ENCODE peak calls at places on chromosomes 16 and 17, in eight cellular contexts. One of them, this sample, is unnamed.

GRCh38 chr17:40980117-40980516 is 4.0 kb downstream of the KRT40 start:
- ATAC-seq in Panc1: no peak
- ATAC-seq in body of pancreas: no peak
- ATAC-seq in CD4-positive, alpha-beta T cell: no peak
- ATAC-seq in Right ventricle myocardium inferior: no peak
- ATAC-seq in left cardiac atrium: no peak
- ATAC-seq in heart left ventricle: no peak
- ATAC-seq in B cell: no peak
- ATAC-seq in this sample: no peak

GRCh38 chr16:4663756-4664465 is 29.5 kb upstream of the NUDT16L1 start:
- ATAC-seq in body of pancreas: no peak
- ATAC-seq in Panc1: no peak
- ATAC-seq in CD4-positive, alpha-beta T cell: no peak
- ATAC-seq in left cardiac atrium: peak; percentile 24
- ATAC-seq in Right ventricle myocardium inferior: peak; percentile 46
- ATAC-seq in heart left ventricle: peak; percentile 27
- ATAC-seq in B cell: no peak
- ATAC-seq in this sample: no peak

GRCh38 chr16:26569793-26570192 is 496.9 kb upstream of the C16orf82 start:
- ATAC-seq in Panc1: peak; percentile 82
- ATAC-seq in B cell: no peak
- ATAC-seq in heart left ventricle: no peak
- ATAC-seq in Right ventricle myocardium inferior: no peak
- ATAC-seq in CD4-positive, alpha-beta T cell: no peak
- ATAC-seq in left cardiac atrium: no peak
- ATAC-seq in body of pancreas: no peak
- ATAC-seq in this sample: peak; percentile 34

GRCh38 chr16:27642753-27643152 is 92.8 kb downstream of the KATNIP start:
- ATAC-seq in left cardiac atrium: no peak
- ATAC-seq in Panc1: peak; percentile 61
- ATAC-seq in heart left ventricle: no peak
- ATAC-seq in CD4-positive, alpha-beta T cell: no peak
- ATAC-seq in body of pancreas: no peak
- ATAC-seq in Right ventricle myocardium inferior: no peak
- ATAC-seq in B cell: no peak
- ATAC-seq in this sample: no peak

GRCh38 chr17:33494156-33494555 is 201.1 kb upstream of the ASIC2 start:
- ATAC-seq in body of pancreas: no peak
- ATAC-seq in Panc1: no peak
- ATAC-seq in CD4-positive, alpha-beta T cell: no peak
- ATAC-seq in Right ventricle myocardium inferior: no peak
- ATAC-seq in heart left ventricle: no peak
- ATAC-seq in B cell: no peak
- ATAC-seq in left cardiac atrium: no peak
- ATAC-seq in this sample: no peak

GRCh38 chr17:73950515-73950914 is 253.0 kb upstream of the RPL38 start:
- ATAC-seq in heart left ventricle: no peak
- ATAC-seq in Right ventricle myocardium inferior: no peak
- ATAC-seq in Panc1: peak; percentile 51
- ATAC-seq in left cardiac atrium: no peak
- ATAC-seq in B cell: no peak
- ATAC-seq in body of pancreas: peak; percentile 6
- ATAC-seq in CD4-positive, alpha-beta T cell: no peak
- ATAC-seq in this sample: no peak

GRCh38 chr17:7388856-7389255 is 5.5 kb downstream of the PLSCR3 start:
- ATAC-seq in Right ventricle myocardium inferior: no peak
- ATAC-seq in Panc1: no peak
- ATAC-seq in heart left ventricle: no peak
- ATAC-seq in body of pancreas: no peak
- ATAC-seq in left cardiac atrium: no peak
- ATAC-seq in B cell: no peak
- ATAC-seq in CD4-positive, alpha-beta T cell: no peak
- ATAC-seq in this sample: no peak

GRCh38 chr16:2242598-2242997 is 6.4 kb downstream of the DNASE1L2 start:
- ATAC-seq in left cardiac atrium: no peak
- ATAC-seq in heart left ventricle: no peak
- ATAC-seq in B cell: no peak
- ATAC-seq in CD4-positive, alpha-beta T cell: no peak
- ATAC-seq in Panc1: no peak
- ATAC-seq in body of pancreas: no peak
- ATAC-seq in Right ventricle myocardium inferior: no peak
- ATAC-seq in this sample: no peak

GRCh38 chr17:12637015-12637414 is 28.7 kb upstream of the MYOCD start:
- ATAC-seq in Right ventricle myocardium inferior: no peak
- ATAC-seq in body of pancreas: no peak
- ATAC-seq in CD4-positive, alpha-beta T cell: no peak
- ATAC-seq in left cardiac atrium: no peak
- ATAC-seq in Panc1: no peak
- ATAC-seq in B cell: no peak
- ATAC-seq in heart left ventricle: peak; percentile 52
- ATAC-seq in this sample: no peak

GRCh38 chr17:73316919-73317505 is 5.2 kb upstream of the CDC42EP4 start:
- ATAC-seq in heart left ventricle: peak; percentile 7
- ATAC-seq in Panc1: no peak
- ATAC-seq in body of pancreas: no peak
- ATAC-seq in Right ventricle myocardium inferior: no peak
- ATAC-seq in CD4-positive, alpha-beta T cell: no peak
- ATAC-seq in B cell: peak; percentile 79
- ATAC-seq in left cardiac atrium: peak; percentile 80
- ATAC-seq in this sample: no peak

GRCh38 chr17:70499067-70499786 is 329.9 kb downstream of the KCNJ2 start:
- ATAC-seq in B cell: no peak
- ATAC-seq in left cardiac atrium: no peak
- ATAC-seq in Panc1: no peak
- ATAC-seq in CD4-positive, alpha-beta T cell: no peak
- ATAC-seq in Right ventricle myocardium inferior: peak; percentile 39
- ATAC-seq in body of pancreas: no peak
- ATAC-seq in heart left ventricle: peak; percentile 55
- ATAC-seq in this sample: no peak

GRCh38 chr16:2196162-2196980 is at the start of gene CASKIN1:
- ATAC-seq in Right ventricle myocardium inferior: no peak
- ATAC-seq in body of pancreas: peak; percentile 9
- ATAC-seq in Panc1: peak; percentile 63
- ATAC-seq in heart left ventricle: no peak
- ATAC-seq in CD4-positive, alpha-beta T cell: peak; percentile 50
- ATAC-seq in left cardiac atrium: peak; percentile 50
- ATAC-seq in B cell: peak; percentile 41
- ATAC-seq in this sample: peak; percentile 36

GRCh38 chr17:49677933-49678847 is at the start of gene SPOP:
- ATAC-seq in CD4-positive, alpha-beta T cell: peak; percentile 88
- ATAC-seq in left cardiac atrium: peak; percentile 98
- ATAC-seq in B cell: peak; percentile 91
- ATAC-seq in body of pancreas: peak; percentile 98
- ATAC-seq in heart left ventricle: peak; percentile 99
- ATAC-seq in Panc1: peak; percentile 97
- ATAC-seq in Right ventricle myocardium inferior: peak; percentile 98
- ATAC-seq in this sample: peak; percentile 96

GRCh38 chr17:19646788-19647696 is 1.5 kb upstream of the ALDH3A2 start:
- ATAC-seq in B cell: no peak
- ATAC-seq in CD4-positive, alpha-beta T cell: no peak
- ATAC-seq in Panc1: peak; percentile 6
- ATAC-seq in body of pancreas: no peak
- ATAC-seq in heart left ventricle: no peak
- ATAC-seq in left cardiac atrium: no peak
- ATAC-seq in Right ventricle myocardium inferior: no peak
- ATAC-seq in this sample: no peak

GRCh38 chr17:67441052-67441738 is 64.1 kb downstream of the PITPNC1 start:
- ATAC-seq in B cell: peak; percentile 56
- ATAC-seq in body of pancreas: no peak
- ATAC-seq in Right ventricle myocardium inferior: peak; percentile 36
- ATAC-seq in CD4-positive, alpha-beta T cell: peak; percentile 86
- ATAC-seq in heart left ventricle: peak; percentile 64
- ATAC-seq in left cardiac atrium: peak; percentile 79
- ATAC-seq in Panc1: peak; percentile 93
- ATAC-seq in this sample: peak; percentile 95

GRCh38 chr17:78971764-78972506 is 7.8 kb downstream of the LGALS3BP start:
- ATAC-seq in heart left ventricle: no peak
- ATAC-seq in Right ventricle myocardium inferior: no peak
- ATAC-seq in Panc1: peak; percentile 33
- ATAC-seq in CD4-positive, alpha-beta T cell: no peak
- ATAC-seq in left cardiac atrium: no peak
- ATAC-seq in body of pancreas: no peak
- ATAC-seq in B cell: no peak
- ATAC-seq in this sample: peak; percentile 2

GRCh38 chr16:12225816-12226480 is 249.4 kb downstream of the SNX29 start:
- ATAC-seq in Right ventricle myocardium inferior: no peak
- ATAC-seq in left cardiac atrium: no peak
- ATAC-seq in B cell: no peak
- ATAC-seq in CD4-positive, alpha-beta T cell: no peak
- ATAC-seq in body of pancreas: no peak
- ATAC-seq in Panc1: no peak
- ATAC-seq in heart left ventricle: no peak
- ATAC-seq in this sample: no peak

GRCh38 chr16:83813818-83814653 is 6.3 kb downstream of the HSBP1 start:
- ATAC-seq in B cell: no peak
- ATAC-seq in Right ventricle myocardium inferior: peak; percentile 70
- ATAC-seq in body of pancreas: peak; percentile 74
- ATAC-seq in Panc1: peak; percentile 91
- ATAC-seq in heart left ventricle: peak; percentile 75
- ATAC-seq in CD4-positive, alpha-beta T cell: no peak
- ATAC-seq in left cardiac atrium: peak; percentile 55
- ATAC-seq in this sample: peak; percentile 21

GRCh38 chr17:62098623-62099231 is 33.6 kb upstream of the MED13 start:
- ATAC-seq in left cardiac atrium: no peak
- ATAC-seq in heart left ventricle: no peak
- ATAC-seq in Panc1: no peak
- ATAC-seq in CD4-positive, alpha-beta T cell: no peak
- ATAC-seq in body of pancreas: no peak
- ATAC-seq in B cell: peak; percentile 82
- ATAC-seq in Right ventricle myocardium inferior: no peak
- ATAC-seq in this sample: peak; percentile 80

GRCh38 chr16:87185313-87185712 is 131.9 kb downstream of the C16orf95 start:
- ATAC-seq in Right ventricle myocardium inferior: no peak
- ATAC-seq in B cell: no peak
- ATAC-seq in Panc1: no peak
- ATAC-seq in body of pancreas: no peak
- ATAC-seq in CD4-positive, alpha-beta T cell: no peak
- ATAC-seq in heart left ventricle: no peak
- ATAC-seq in left cardiac atrium: no peak
- ATAC-seq in this sample: no peak

GRCh38 chr17:81405382-81406005 is 10.2 kb downstream of the BAHCC1 start:
- ATAC-seq in heart left ventricle: peak; percentile 21
- ATAC-seq in CD4-positive, alpha-beta T cell: no peak
- ATAC-seq in Right ventricle myocardium inferior: peak; percentile 57
- ATAC-seq in body of pancreas: peak; percentile 28
- ATAC-seq in Panc1: no peak
- ATAC-seq in B cell: no peak
- ATAC-seq in left cardiac atrium: peak; percentile 72
- ATAC-seq in this sample: no peak

GRCh38 chr16:87276091-87276561 is 41.1 kb downstream of the C16orf95 start:
- ATAC-seq in Right ventricle myocardium inferior: no peak
- ATAC-seq in CD4-positive, alpha-beta T cell: no peak
- ATAC-seq in B cell: no peak
- ATAC-seq in heart left ventricle: no peak
- ATAC-seq in left cardiac atrium: no peak
- ATAC-seq in body of pancreas: no peak
- ATAC-seq in Panc1: no peak
- ATAC-seq in this sample: no peak

GRCh38 chr16:28308794-28309535 is 16.6 kb downstream of the SBK1 start:
- ATAC-seq in heart left ventricle: peak; percentile 40
- ATAC-seq in B cell: no peak
- ATAC-seq in Right ventricle myocardium inferior: peak; percentile 58
- ATAC-seq in left cardiac atrium: no peak
- ATAC-seq in Panc1: no peak
- ATAC-seq in CD4-positive, alpha-beta T cell: peak; percentile 11
- ATAC-seq in body of pancreas: no peak
- ATAC-seq in this sample: peak; percentile 31

GRCh38 chr17:82047379-82047778 is 4.2 kb downstream of the RFNG start:
- ATAC-seq in heart left ventricle: no peak
- ATAC-seq in body of pancreas: no peak
- ATAC-seq in left cardiac atrium: no peak
- ATAC-seq in Right ventricle myocardium inferior: no peak
- ATAC-seq in CD4-positive, alpha-beta T cell: no peak
- ATAC-seq in Panc1: no peak
- ATAC-seq in B cell: no peak
- ATAC-seq in this sample: no peak

GRCh38 chr16:4649744-4650442 is 25.3 kb downstream of the MGRN1 start:
- ATAC-seq in Right ventricle myocardium inferior: no peak
- ATAC-seq in Panc1: no peak
- ATAC-seq in B cell: no peak
- ATAC-seq in heart left ventricle: no peak
- ATAC-seq in body of pancreas: no peak
- ATAC-seq in CD4-positive, alpha-beta T cell: peak; percentile 51
- ATAC-seq in left cardiac atrium: no peak
- ATAC-seq in this sample: peak; percentile 17

GRCh38 chr17:21029032-21029431 is 13.8 kb downstream of the USP22 start:
- ATAC-seq in heart left ventricle: no peak
- ATAC-seq in B cell: no peak
- ATAC-seq in body of pancreas: peak; percentile 71
- ATAC-seq in Panc1: no peak
- ATAC-seq in Right ventricle myocardium inferior: no peak
- ATAC-seq in left cardiac atrium: no peak
- ATAC-seq in CD4-positive, alpha-beta T cell: no peak
- ATAC-seq in this sample: peak; percentile 96

GRCh38 chr17:17079336-17079735 is 37.1 kb downstream of the MPRIP start:
- ATAC-seq in left cardiac atrium: peak; percentile 32
- ATAC-seq in heart left ventricle: peak; percentile 67
- ATAC-seq in body of pancreas: no peak
- ATAC-seq in Right ventricle myocardium inferior: peak; percentile 68
- ATAC-seq in CD4-positive, alpha-beta T cell: no peak
- ATAC-seq in Panc1: no peak
- ATAC-seq in B cell: no peak
- ATAC-seq in this sample: no peak

GRCh38 chr16:58733248-58733670 is 857 bp downstream of the GOT2 start:
- ATAC-seq in B cell: no peak
- ATAC-seq in body of pancreas: peak; percentile 34
- ATAC-seq in CD4-positive, alpha-beta T cell: no peak
- ATAC-seq in left cardiac atrium: peak; percentile 32
- ATAC-seq in Right ventricle myocardium inferior: peak; percentile 44
- ATAC-seq in Panc1: no peak
- ATAC-seq in heart left ventricle: peak; percentile 21
- ATAC-seq in this sample: no peak

GRCh38 chr17:76820039-76820438 is 48.2 kb upstream of the MGAT5B start:
- ATAC-seq in Panc1: no peak
- ATAC-seq in body of pancreas: no peak
- ATAC-seq in heart left ventricle: no peak
- ATAC-seq in Right ventricle myocardium inferior: no peak
- ATAC-seq in B cell: peak; percentile 51
- ATAC-seq in CD4-positive, alpha-beta T cell: no peak
- ATAC-seq in left cardiac atrium: no peak
- ATAC-seq in this sample: no peak

GRCh38 chr16:23026777-23027362 is 122.4 kb downstream of the USP31 start:
- ATAC-seq in CD4-positive, alpha-beta T cell: no peak
- ATAC-seq in body of pancreas: no peak
- ATAC-seq in heart left ventricle: no peak
- ATAC-seq in left cardiac atrium: no peak
- ATAC-seq in Right ventricle myocardium inferior: no peak
- ATAC-seq in Panc1: no peak
- ATAC-seq in B cell: no peak
- ATAC-seq in this sample: no peak

GRCh38 chr17:72259977-72260376 is 139.2 kb downstream of the SOX9 start:
- ATAC-seq in body of pancreas: no peak
- ATAC-seq in heart left ventricle: no peak
- ATAC-seq in Right ventricle myocardium inferior: no peak
- ATAC-seq in left cardiac atrium: no peak
- ATAC-seq in CD4-positive, alpha-beta T cell: no peak
- ATAC-seq in Panc1: no peak
- ATAC-seq in B cell: no peak
- ATAC-seq in this sample: no peak

GRCh38 chr17:78276499-78276898 is 45.1 kb downstream of the TMEM235 start:
- ATAC-seq in Panc1: no peak
- ATAC-seq in Right ventricle myocardium inferior: no peak
- ATAC-seq in CD4-positive, alpha-beta T cell: peak; percentile 22
- ATAC-seq in B cell: peak; percentile 75
- ATAC-seq in heart left ventricle: no peak
- ATAC-seq in left cardiac atrium: no peak
- ATAC-seq in body of pancreas: no peak
- ATAC-seq in this sample: no peak

GRCh38 chr16:88495268-88495772 is 42.2 kb downstream of the ZFPM1 start:
- ATAC-seq in CD4-positive, alpha-beta T cell: no peak
- ATAC-seq in B cell: no peak
- ATAC-seq in body of pancreas: no peak
- ATAC-seq in Right ventricle myocardium inferior: no peak
- ATAC-seq in left cardiac atrium: no peak
- ATAC-seq in heart left ventricle: no peak
- ATAC-seq in Panc1: no peak
- ATAC-seq in this sample: no peak

GRCh38 chr16:46783800-46784199 is 35.7 kb upstream of the MYLK3 start:
- ATAC-seq in CD4-positive, alpha-beta T cell: no peak
- ATAC-seq in heart left ventricle: no peak
- ATAC-seq in Panc1: no peak
- ATAC-seq in body of pancreas: no peak
- ATAC-seq in Right ventricle myocardium inferior: no peak
- ATAC-seq in B cell: no peak
- ATAC-seq in left cardiac atrium: no peak
- ATAC-seq in this sample: peak; percentile 90

This sample was measured in activated T-helper 17 cell treated with anti-CD3 and anti-CD28 coated beads, Interleukin-2, amount 50 U/mL, for 72 hours.